ENCODE peak calls at places on chromosome 1, in six cellular contexts. Y is OCI-LY7, Q is uterus, C is HFFc6, J is neural crest cell, Z is heart right ventricle. W is an unnamed sample.

GRCh38 chr1:50333595-50333974 is 89.7 kb downstream of the DMRTA2 start:
- DNase-seq in C (no peak), Z (peak; percentile 17), Y (peak; percentile 51), J (peak; percentile 59), Q (peak; percentile 24), W (peak; percentile 89)

GRCh38 chr1:52633291-52633754 is 355 bp downstream of the SHISAL2A start:
- DNase-seq in Y (no peak), J (peak; percentile 26), Q (no peak), Z (no peak), C (no peak), W (peak; percentile 50)

GRCh38 chr1:93005252-93005598 is 44.0 kb upstream of the DIPK1A start:
- DNase-seq in C (no peak), Z (no peak), Y (peak; percentile 30), J (no peak), Q (no peak), W (no peak)

GRCh38 chr1:56506314-56506743 is 73.0 kb downstream of the PLPP3 start:
- DNase-seq in Z (no peak), Q (no peak), J (no peak), Y (no peak), C (no peak), W (no peak)

GRCh38 chr1:162367073-162367472 is 9.6 kb downstream of the SPATA46 start:
- DNase-seq in C (peak; percentile 51), Z (peak; percentile 9), Y (no peak), J (no peak), Q (peak; percentile 21), W (no peak)

GRCh38 chr1:182807907-182808306 is 18.3 kb downstream of the NPL start:
- DNase-seq in J (no peak), Q (no peak), Z (no peak), Y (no peak), C (no peak), W (no peak)

GRCh38 chr1:68585371-68585770 is 88.5 kb upstream of the DEPDC1 start:
- DNase-seq in Q (no peak), Y (no peak), C (no peak), J (no peak), Z (no peak), W (no peak)

GRCh38 chr1:81512242-81512641 is 288.5 kb upstream of the ADGRL2 start:
- DNase-seq in C (no peak), Y (no peak), J (no peak), Z (no peak), Q (no peak), W (no peak)

GRCh38 chr1:68313736-68314594 is 81.6 kb upstream of the WLS start:
- DNase-seq in Y (no peak), Q (no peak), C (no peak), Z (no peak), J (no peak), W (no peak)

GRCh38 chr1:225813250-225813964 is 3.5 kb downstream of the EPHX1 start:
- DNase-seq in J (no peak), Y (peak; percentile 26), Q (peak; percentile 78), C (no peak), Z (peak; percentile 78), W (no peak)

GRCh38 chr1:211752317-211752716 is 76.9 kb upstream of the NEK2 start:
- DNase-seq in Y (no peak), C (no peak), J (no peak), Q (no peak), Z (no peak), W (no peak)

GRCh38 chr1:115182012-115182715 is 92.9 kb upstream of the TSPAN2 start:
- DNase-seq in J (no peak), Y (no peak), C (peak; percentile 40), Q (no peak), Z (no peak), W (no peak)

GRCh38 chr1:176164014-176164678 is 42.9 kb downstream of the COP1 start:
- DNase-seq in C (no peak), Z (no peak), Q (no peak), Y (no peak), J (no peak), W (no peak)

GRCh38 chr1:246320286-246320685 is 186.8 kb downstream of the SMYD3 start:
- DNase-seq in Q (no peak), J (no peak), Z (no peak), C (no peak), Y (no peak), W (no peak)

GRCh38 chr1:3834701-3835100 is 22.3 kb downstream of the CEP104 start:
- DNase-seq in Q (no peak), Y (no peak), J (no peak), C (no peak), Z (no peak), W (no peak)

GRCh38 chr1:183812686-183813569 is 8.0 kb downstream of the RGL1 start:
- DNase-seq in C (peak; percentile 57), Z (no peak), J (no peak), Q (no peak), Y (no peak), W (no peak)

GRCh38 chr1:41783189-41783639 is 135.5 kb downstream of the HIVEP3 start:
- DNase-seq in Z (no peak), Y (no peak), Q (no peak), J (no peak), C (peak; percentile 92), W (no peak)

GRCh38 chr1:234994411-234995295 is 134.0 kb downstream of the TOMM20 start:
- DNase-seq in J (no peak), Q (no peak), Y (no peak), Z (no peak), C (no peak), W (no peak)

GRCh38 chr1:44114098-44114497 is 4.5 kb upstream of the KLF17 start:
- DNase-seq in Y (no peak), C (no peak), Q (no peak), J (no peak), Z (no peak), W (no peak)

GRCh38 chr1:238485906-238486219 is 595.1 kb upstream of the ZP4 start:
- DNase-seq in Q (peak; percentile 17), C (no peak), Y (no peak), Z (no peak), J (no peak), W (no peak)

GRCh38 chr1:9228589-9228988 is 6.0 kb upstream of the H6PD start:
- DNase-seq in Y (no peak), Q (no peak), J (no peak), C (no peak), Z (no peak), W (no peak)

GRCh38 chr1:10664251-10664650 is 132.2 kb downstream of the CASZ1 start:
- DNase-seq in C (no peak), Y (no peak), Z (no peak), J (no peak), Q (no peak), W (no peak)

GRCh38 chr1:29650476-29650875 is 414.2 kb downstream of the PTPRU start:
- DNase-seq in C (no peak), Z (peak; percentile 2), J (no peak), Y (no peak), Q (no peak), W (no peak)

GRCh38 chr1:196558424-196558823 is 49.8 kb downstream of the KCNT2 start:
- DNase-seq in Z (peak; percentile 28), J (no peak), C (peak; percentile 66), Q (no peak), Y (no peak), W (no peak)

GRCh38 chr1:93851327-93851712 is 27.7 kb downstream of the DNTTIP2 start:
- DNase-seq in J (no peak), C (no peak), Y (no peak), Z (no peak), Q (no peak), W (no peak)

GRCh38 chr1:9792156-9793042 is 31.4 kb downstream of the CLSTN1 start:
- DNase-seq in Z (no peak), Q (no peak), Y (no peak), C (no peak), J (no peak), W (no peak)

GRCh38 chr1:234970731-234971476 is 157.7 kb downstream of the TOMM20 start:
- DNase-seq in Y (no peak), J (no peak), Z (peak; percentile 75), C (peak; percentile 88), Q (peak; percentile 84), W (peak; percentile 43)

GRCh38 chr1:34928865-34929496 is 469 bp downstream of the DLGAP3 start:
- DNase-seq in Z (no peak), Q (no peak), C (no peak), J (no peak), Y (peak; percentile 52), W (peak; percentile 59)

GRCh38 chr1:177593105-177593504 is 376.8 kb downstream of the SEC16B start:
- DNase-seq in C (no peak), Z (no peak), Y (no peak), J (no peak), Q (no peak), W (no peak)

GRCh38 chr1:180542530-180543171 is 16.1 kb upstream of the OVAAL start:
- DNase-seq in Q (no peak), Y (no peak), Z (no peak), J (no peak), C (peak; percentile 64), W (no peak)

GRCh38 chr1:44812822-44813543 is 4.7 kb downstream of the BTBD19 start:
- DNase-seq in Z (no peak), Y (no peak), J (no peak), C (no peak), Q (peak; percentile 33), W (no peak)

GRCh38 chr1:66331641-66332523 is 202.1 kb upstream of the SGIP1 start:
- DNase-seq in J (peak; percentile 46), Q (peak; percentile 55), C (peak; percentile 98), Y (peak; percentile 61), Z (peak; percentile 83), W (no peak)
- TF ChIP-seq CTCF in J (peak; percentile 51), Q (no peak), C (peak; percentile 71), Y (no peak), Z (peak; percentile 13), W (no peak)

GRCh38 chr1:232211149-232211548 is 418.8 kb downstream of the SIPA1L2 start:
- DNase-seq in C (no peak), Y (peak; percentile 31), Q (no peak), J (no peak), Z (no peak), W (no peak)
- TF ChIP-seq CTCF in C (peak; percentile 33), Y (peak; percentile 61), Q (no peak), J (peak; percentile 53), Z (no peak), W (peak; percentile 25)

DNA sequence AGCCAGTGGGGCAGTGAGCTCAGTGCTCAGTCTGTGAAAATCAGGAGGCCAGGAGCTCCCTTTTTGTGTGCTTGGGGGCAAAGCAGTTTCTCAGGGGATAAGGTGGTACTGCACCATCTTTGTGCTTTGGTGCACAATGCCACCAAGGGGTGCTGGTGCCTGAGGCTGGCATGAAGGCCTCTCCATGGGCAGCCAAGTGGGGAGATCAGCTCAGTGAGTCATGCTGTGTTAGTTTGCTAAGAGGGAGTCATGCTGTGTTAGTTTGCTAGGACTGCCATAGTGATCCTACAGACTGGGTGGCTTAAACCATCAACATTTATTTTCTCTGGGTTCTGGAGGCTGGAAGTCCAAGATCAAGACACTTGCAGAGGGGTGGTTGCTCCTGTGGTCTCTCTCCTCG is 428.1 kb downstream of the PRDM2 start:
- DNase-seq in Z (no peak), C (no peak), J (no peak), Y (no peak), Q (no peak), W (no peak)
- TF ChIP-seq CTCF in Z (no peak), C (no peak), J (no peak), Y (no peak), Q (no peak), W (no peak)

DNA sequence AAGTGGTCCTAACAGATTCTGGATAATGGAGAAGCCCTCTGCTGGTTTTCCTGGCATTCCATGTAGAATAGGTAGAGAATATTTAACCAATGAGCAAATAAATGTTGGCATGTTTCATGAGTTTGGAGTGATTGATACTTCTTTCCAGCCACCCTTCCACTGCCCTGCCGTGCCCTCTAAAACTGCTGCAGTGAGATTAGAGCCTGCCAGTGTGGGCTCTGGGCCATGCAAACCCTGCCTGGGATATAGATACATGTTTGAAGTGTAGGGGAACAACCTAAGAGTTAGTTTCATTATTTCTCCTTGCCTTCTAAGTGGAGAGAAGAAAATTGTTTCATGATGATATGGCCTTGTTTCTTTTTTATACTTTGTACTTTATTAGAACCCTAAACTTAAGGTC is 10.4 kb downstream of the UBE2Q1 start:
- DNase-seq in Z (peak; percentile 35), Q (no peak), J (no peak), Y (no peak), C (no peak), W (no peak)
- TF ChIP-seq CTCF in Z (no peak), Q (no peak), J (no peak), Y (no peak), C (no peak), W (no peak)